ENCODE peak calls at places on chromosome 21, in four cellular contexts. F is CD4-positive, alpha-beta T cell; X is right cardiac atrium; M is substantia nigra. E is an unnamed sample.

GRCh38 chr21:33478858-33479678 is 706 bp downstream of the TMEM50B start:
- DNase-seq in X (peak), M (no peak), F (peak), E (peak)

GRCh38 chr21:26506951-26507350 is 66.1 kb downstream of the CYYR1 start:
- DNase-seq in M (no peak), X (no peak), F (no peak), E (no peak)

GRCh38 chr21:34980423-34981115 is 68.5 kb downstream of the RUNX1 start:
- DNase-seq in M (no peak), F (no peak), X (no peak), E (no peak)

GRCh38 chr21:35697321-35697808 is 363.0 kb downstream of the SETD4 start:
- DNase-seq in F (no peak), M (no peak), X (peak), E (no peak)

GRCh38 chr21:21971384-21971783 is 973.2 kb downstream of the NCAM2 start:
- DNase-seq in X (no peak), F (no peak), M (no peak), E (no peak)

GRCh38 chr21:18354947-18355346 is 48.6 kb downstream of the TMPRSS15 start:
- DNase-seq in M (no peak), F (no peak), X (no peak), E (no peak)

GRCh38 chr21:42569732-42570301 is 56.2 kb downstream of the SLC37A1 start:
- DNase-seq in X (peak), F (no peak), M (no peak), E (no peak)

GRCh38 chr21:42614391-42614790 is 39.0 kb upstream of the PDE9A start:
- DNase-seq in M (no peak), X (no peak), F (peak), E (no peak)

GRCh38 chr21:42232176-42232825 is 13.4 kb downstream of the ABCG1 start:
- DNase-seq in X (no peak), M (no peak), F (peak), E (no peak)

GRCh38 chr21:39312112-39313041 is 1.1 kb downstream of the BRWD1 start:
- DNase-seq in X (peak), M (peak), F (peak), E (peak)
- H3K27ac ChIP-seq in X (peak), M (peak), F (peak), E (peak)

DNA sequence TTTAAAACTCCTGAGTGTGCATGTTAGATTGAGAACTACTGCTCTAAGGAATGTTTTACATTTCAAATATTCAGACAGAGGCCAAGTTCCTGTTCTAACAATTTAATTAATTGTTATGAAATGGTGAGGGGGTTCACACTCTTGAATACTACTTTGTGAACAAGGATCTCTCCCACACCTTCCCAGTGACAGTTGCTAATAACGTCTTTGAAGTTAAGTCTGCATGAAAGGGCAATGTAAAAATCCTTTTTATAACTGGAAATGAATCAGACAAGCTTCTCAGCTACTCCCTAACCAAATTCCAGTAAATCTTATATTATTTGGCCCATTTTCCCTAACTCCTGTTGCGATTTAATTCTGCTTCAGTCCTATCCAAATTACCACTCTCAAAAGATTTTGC is 828.5 kb upstream of the ADAMTS5 start:
- DNase-seq in X (no peak), F (no peak), M (no peak), E (no peak)
- H3K27ac ChIP-seq in X (no peak), F (no peak), M (no peak), E (no peak)

DNA sequence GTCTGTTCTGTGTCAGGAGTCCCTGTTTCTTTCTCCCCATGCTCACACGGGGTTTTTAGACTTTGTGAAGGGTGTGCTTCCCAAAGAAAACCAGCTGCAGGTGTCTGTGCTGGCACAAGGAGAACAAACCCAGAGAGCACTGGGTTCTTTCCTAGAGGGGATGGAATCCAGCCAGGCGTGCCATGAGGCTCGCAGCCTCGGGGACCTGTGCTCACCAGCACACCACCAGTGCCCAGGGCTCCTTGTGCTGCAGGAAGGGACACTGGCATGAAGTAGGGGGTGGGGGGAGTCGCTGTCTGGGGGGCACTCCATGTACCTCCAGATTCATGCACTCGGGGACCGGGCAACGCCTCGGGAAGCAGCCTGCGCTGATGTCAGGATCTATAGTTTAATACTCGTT is 57.9 kb downstream of the AGPAT3 start:
- DNase-seq in M (no peak), F (no peak), X (peak), E (no peak)
- H3K27ac ChIP-seq in M (peak), F (no peak), X (no peak), E (no peak)

DNA sequence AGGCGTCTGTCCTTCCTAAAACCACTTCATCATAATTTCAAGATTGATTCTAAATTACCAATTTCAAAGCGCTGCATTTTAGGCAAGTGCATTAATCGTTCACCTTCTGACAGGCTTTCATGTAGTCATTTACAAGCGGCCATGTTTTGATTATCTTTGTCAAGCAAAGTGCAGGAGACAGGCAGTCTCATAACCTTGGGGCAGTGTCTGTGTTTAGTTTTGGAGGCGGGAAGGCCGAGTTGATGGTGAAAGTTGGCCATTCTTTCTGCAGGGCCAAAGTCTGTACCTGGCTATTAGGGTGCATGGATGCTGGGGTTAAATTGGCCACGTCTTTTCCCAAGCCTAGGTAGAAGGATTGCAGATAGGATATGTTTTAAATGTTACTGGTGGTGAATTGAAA is 2.9 kb downstream of the AGPAT3 start:
- DNase-seq in F (no peak), X (no peak), M (no peak), E (no peak)
- H3K27ac ChIP-seq in F (no peak), X (no peak), M (no peak), E (no peak)

E was measured in caudate nucleus.